ENCODE peak calls at places on chromosomes 5 and 9, in four cellular contexts. One of them, this sample, is unnamed.

GRCh38 chr5:67063055-67063454 is 133.5 kb downstream of the CD180 start:
- DNase-seq in sciatic nerve: no peak
- DNase-seq in CD4-positive, alpha-beta T cell: no peak
- DNase-seq in cardiac muscle cell: no peak
- DNase-seq in this sample: no peak

GRCh38 chr5:148729182-148729581 is 74.9 kb upstream of the HTR4 start:
- DNase-seq in CD4-positive, alpha-beta T cell: no peak
- DNase-seq in cardiac muscle cell: peak; percentile 59
- DNase-seq in sciatic nerve: no peak
- DNase-seq in this sample: no peak

GRCh38 chr5:95620030-95620869 is at the start of gene GPR150:
- DNase-seq in sciatic nerve: peak; percentile 62
- DNase-seq in cardiac muscle cell: peak; percentile 61
- DNase-seq in CD4-positive, alpha-beta T cell: peak; percentile 41
- DNase-seq in this sample: no peak

GRCh38 chr5:109784687-109785086 is 95.0 kb downstream of the MAN2A1 start:
- DNase-seq in sciatic nerve: no peak
- DNase-seq in CD4-positive, alpha-beta T cell: no peak
- DNase-seq in cardiac muscle cell: no peak
- DNase-seq in this sample: no peak

GRCh38 chr5:97388794-97389193 is 205.7 kb upstream of the RIOK2 start:
- DNase-seq in cardiac muscle cell: no peak
- DNase-seq in sciatic nerve: no peak
- DNase-seq in CD4-positive, alpha-beta T cell: no peak
- DNase-seq in this sample: no peak

GRCh38 chr9:124602204-124602603 is 95.0 kb upstream of the NR5A1 start:
- DNase-seq in cardiac muscle cell: no peak
- DNase-seq in CD4-positive, alpha-beta T cell: no peak
- DNase-seq in sciatic nerve: no peak
- DNase-seq in this sample: no peak

GRCh38 chr5:55657443-55657842 is 54.7 kb downstream of the SLC38A9 start:
- DNase-seq in CD4-positive, alpha-beta T cell: no peak
- DNase-seq in cardiac muscle cell: no peak
- DNase-seq in sciatic nerve: no peak
- DNase-seq in this sample: no peak

GRCh38 chr5:155631116-155631515 is 617.6 kb downstream of the KIF4B start:
- DNase-seq in sciatic nerve: no peak
- DNase-seq in CD4-positive, alpha-beta T cell: no peak
- DNase-seq in cardiac muscle cell: no peak
- DNase-seq in this sample: no peak

GRCh38 chr5:162685302-162685701 is 617.7 kb downstream of the GABRG2 start:
- DNase-seq in CD4-positive, alpha-beta T cell: no peak
- DNase-seq in sciatic nerve: no peak
- DNase-seq in cardiac muscle cell: no peak
- DNase-seq in this sample: no peak

GRCh38 chr5:57749396-57749795 is 266.8 kb upstream of the ACTBL2 start:
- DNase-seq in CD4-positive, alpha-beta T cell: no peak
- DNase-seq in cardiac muscle cell: no peak
- DNase-seq in sciatic nerve: no peak
- DNase-seq in this sample: no peak

GRCh38 chr5:54719384-54720306 is 202.1 kb downstream of the SNX18 start:
- DNase-seq in sciatic nerve: no peak
- DNase-seq in cardiac muscle cell: peak; percentile 92
- DNase-seq in CD4-positive, alpha-beta T cell: no peak
- DNase-seq in this sample: no peak

GRCh38 chr9:4334439-4334838 is 34.6 kb upstream of the GLIS3 start:
- DNase-seq in sciatic nerve: no peak
- DNase-seq in CD4-positive, alpha-beta T cell: no peak
- DNase-seq in cardiac muscle cell: no peak
- DNase-seq in this sample: no peak

GRCh38 chr9:86943223-86943870 is 4.0 kb downstream of the GAS1 start:
- DNase-seq in cardiac muscle cell: peak; percentile 23
- DNase-seq in sciatic nerve: no peak
- DNase-seq in CD4-positive, alpha-beta T cell: no peak
- DNase-seq in this sample: no peak

GRCh38 chr9:92633879-92634278 is 36.1 kb downstream of the IPPK start:
- DNase-seq in sciatic nerve: peak; percentile 57
- DNase-seq in cardiac muscle cell: no peak
- DNase-seq in CD4-positive, alpha-beta T cell: no peak
- DNase-seq in this sample: no peak

GRCh38 chr5:2175041-2175440 is 292.3 kb upstream of the IRX4 start:
- DNase-seq in sciatic nerve: no peak
- DNase-seq in CD4-positive, alpha-beta T cell: no peak
- DNase-seq in cardiac muscle cell: no peak
- DNase-seq in this sample: no peak

GRCh38 chr5:104045987-104046386 is 483.4 kb upstream of the NUDT12 start:
- DNase-seq in sciatic nerve: no peak
- DNase-seq in CD4-positive, alpha-beta T cell: no peak
- DNase-seq in cardiac muscle cell: peak; percentile 22
- DNase-seq in this sample: no peak

GRCh38 chr5:26625099-26625498 is 413.3 kb downstream of the CDH9 start:
- DNase-seq in CD4-positive, alpha-beta T cell: no peak
- DNase-seq in cardiac muscle cell: no peak
- DNase-seq in sciatic nerve: no peak
- DNase-seq in this sample: no peak